ENCODE peak calls at places on chromosome 16, in five cellular contexts. K is nephron progenitor cell; S is activated CD8-positive, alpha-beta memory T cell treated with anti-CD3 and anti-CD28 coated beads for 24 hours; V is non-pigmented ciliary epithelial cell; N is activated CD4-positive, CD25-positive, alpha-beta regulatory T cell. W is an unnamed sample.

GRCh38 chr16:66036162-66036561 is 330.3 kb upstream of the CDH5 start:
- DNase-seq in N (no peak), S (no peak), V (no peak), K (no peak), W (no peak)

GRCh38 chr16:53509906-53510703 is 7.1 kb upstream of the AKTIP start:
- DNase-seq in V (no peak), K (peak), N (peak), S (peak), W (peak)

GRCh38 chr16:55324491-55325447 is 766 bp downstream of the IRX6 start:
- DNase-seq in N (no peak), K (peak), V (no peak), S (no peak), W (no peak)

GRCh38 chr16:57244463-57244766 is 644 bp upstream of the ARL2BP start:
- DNase-seq in K (no peak), N (no peak), V (no peak), S (no peak), W (no peak)

GRCh38 chr16:19884021-19884485 is 595 bp downstream of the GPRC5B start:
- DNase-seq in N (peak), K (peak), S (peak), V (no peak), W (no peak)

GRCh38 chr16:48611329-48612137 is 1.6 kb upstream of the N4BP1 start:
- DNase-seq in S (peak), N (peak), K (no peak), V (no peak), W (peak)

GRCh38 chr16:89338863-89339262 is 121.4 kb downstream of the ZNF778 start:
- DNase-seq in N (no peak), V (no peak), K (no peak), S (no peak), W (no peak)

GRCh38 chr16:70156207-70156978 is 17.2 kb upstream of the CLEC18C start:
- DNase-seq in N (no peak), K (no peak), V (no peak), S (peak), W (no peak)

GRCh38 chr16:65641693-65642289 is 519.9 kb upstream of the CDH11 start:
- DNase-seq in K (no peak), V (no peak), S (no peak), N (no peak), W (no peak)

GRCh38 chr16:30368122-30368791 is 2.0 kb downstream of the TBC1D10B start:
- DNase-seq in V (no peak), N (no peak), S (no peak), K (no peak), W (peak)